ENCODE peak calls at places on chromosomes 2 and 18, in four cellular contexts. B is A549, K is transverse colon, R is sigmoid colon. E is an unnamed sample.

GRCh38 chr2:18243831-18244230 is 316.6 kb downstream of the RDH14 start:
- DNase-seq in B (no peak), K (no peak), R (no peak), E (no peak)

GRCh38 chr2:229417176-229417575 is 146.1 kb upstream of the PID1 start:
- DNase-seq in B (no peak), K (no peak), R (no peak), E (no peak)

GRCh38 chr2:82120120-82120519 is 1815.6 kb upstream of the LRRTM1 start:
- DNase-seq in B (no peak), K (no peak), R (no peak), E (no peak)

GRCh38 chr2:106076941-106077340 is 117.2 kb downstream of the UXS1 start:
- DNase-seq in B (no peak), K (no peak), R (no peak), E (no peak)

GRCh38 chr2:153133716-153134115 is 344.8 kb downstream of the RPRM start:
- DNase-seq in B (no peak), K (no peak), R (no peak), E (no peak)

GRCh38 chr2:134260726-134261125 is 6.9 kb downstream of the MGAT5 start:
- DNase-seq in B (no peak), K (no peak), R (no peak), E (no peak)

GRCh38 chr18:34783485-34783884 is 73.4 kb downstream of the DTNA start:
- DNase-seq in B (no peak), K (no peak), R (no peak), E (no peak)

GRCh38 chr2:33363599-33364300 is 112.7 kb upstream of the RASGRP3 start:
- DNase-seq in B (no peak), K (no peak), R (no peak), E (no peak)

GRCh38 chr2:43098065-43098464 is 128.3 kb downstream of the ZFP36L2 start:
- DNase-seq in B (no peak), K (no peak), R (peak; percentile 47), E (no peak)

GRCh38 chr2:127165539-127165935 is 54.6 kb downstream of the CYP27C1 start:
- DNase-seq in B (no peak), K (no peak), R (peak; percentile 49), E (no peak)

GRCh38 chr2:216562689-216563435 is 64.2 kb downstream of the RPL37A start:
- DNase-seq in B (no peak), K (no peak), R (no peak), E (no peak)

GRCh38 chr2:237209046-237209375 is 123.3 kb downstream of the COPS8 start:
- DNase-seq in B (no peak), K (no peak), R (no peak), E (no peak)

GRCh38 chr18:76487782-76488181 is 7.3 kb downstream of the ZNF516 start:
- DNase-seq in B (no peak), K (no peak), R (no peak), E (no peak)

GRCh38 chr2:217092710-217093379 is 233.0 kb upstream of the TNP1 start:
- DNase-seq in B (no peak), K (no peak), R (no peak), E (peak; percentile 61)

GRCh38 chr2:96374211-96374951 is 38.8 kb downstream of the NCAPH start:
- DNase-seq in B (no peak), K (peak; percentile 36), R (no peak), E (peak; percentile 83)

GRCh38 chr2:1687254-1687653 is 57.1 kb downstream of the PXDN start:
- DNase-seq in B (no peak), K (no peak), R (no peak), E (no peak)

GRCh38 chr2:190607014-190607597 is 41.8 kb upstream of the NAB1 start:
- DNase-seq in B (no peak), K (no peak), R (no peak), E (no peak)

GRCh38 chr2:36963106-36963505 is 3.2 kb downstream of the STRN start:
- DNase-seq in B (no peak), K (no peak), R (no peak), E (no peak)
- H3K27ac ChIP-seq in B (no peak overlapping the region), K (no peak overlapping the region), R (no peak overlapping the region), E (no peak overlapping the region)

DNA sequence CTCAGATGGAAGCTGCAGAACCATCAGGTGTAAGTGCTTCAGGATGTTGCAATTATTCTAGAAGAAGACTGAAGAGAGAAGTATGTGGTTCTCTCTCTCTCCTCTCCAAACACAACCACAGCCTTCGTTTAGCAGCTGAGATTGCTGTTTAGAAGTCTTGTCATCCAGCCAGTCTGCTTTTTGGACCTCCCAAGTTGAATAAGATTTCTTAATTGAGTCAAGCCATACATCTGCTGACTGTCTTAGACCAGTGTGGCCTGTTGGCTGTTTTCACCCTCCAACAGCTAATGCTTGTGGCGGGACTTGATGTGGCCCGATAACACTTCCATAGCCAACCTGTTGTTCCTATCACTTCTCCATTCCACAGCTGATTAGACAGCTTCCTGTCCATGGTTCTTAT is 91.3 kb upstream of the TMEM17 start:
- DNase-seq in B (no peak), K (no peak), R (no peak), E (no peak)
- TF ChIP-seq EP300 in B (no peak), K (no peak), R (no peak), E (no peak)

DNA sequence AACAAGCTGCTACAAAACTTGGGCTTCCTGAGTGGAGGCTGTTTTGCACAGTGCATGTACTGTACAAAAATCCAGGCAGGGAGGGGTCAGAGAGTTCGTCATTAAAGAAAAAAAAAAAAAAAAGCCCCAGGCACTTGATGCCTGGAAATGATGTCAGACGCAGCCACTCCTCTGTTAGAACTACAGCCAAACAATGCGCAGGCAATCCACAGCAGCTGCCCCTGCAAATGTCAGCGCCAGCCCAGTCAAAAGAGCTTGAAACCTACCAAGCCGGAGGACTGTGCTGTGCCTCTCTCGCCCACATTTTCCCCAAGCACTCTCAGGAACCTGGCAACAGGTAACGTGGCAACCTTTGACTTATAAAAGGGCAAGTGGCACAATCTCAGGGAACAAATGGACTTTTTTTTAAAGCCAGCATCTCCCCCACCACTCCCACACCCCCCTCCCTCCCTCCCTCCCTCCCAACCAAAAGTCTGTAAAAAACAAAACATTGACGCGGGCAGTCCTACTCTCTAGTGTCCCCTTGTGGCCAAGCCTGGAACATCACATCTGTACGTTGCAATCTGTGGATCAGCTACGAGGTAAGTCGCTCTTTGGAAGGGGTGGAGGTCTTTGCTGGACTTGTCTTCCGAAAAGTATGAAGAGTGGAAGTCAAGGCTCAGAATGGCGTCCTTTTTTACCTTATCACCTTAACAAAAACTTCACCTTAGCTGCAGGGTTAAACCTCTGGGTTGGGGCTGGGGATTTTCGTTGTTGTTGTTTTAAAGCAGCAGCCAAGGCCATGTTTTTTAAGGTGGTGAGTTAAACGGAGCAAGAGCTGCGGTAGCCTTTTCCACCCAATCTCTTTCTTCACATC is 144.2 kb downstream of the TGIF1 start:
- DNase-seq in B (peak; percentile 81), K (peak; percentile 92), R (peak; percentile 95), E (peak; percentile 90)
- H3K4me1 ChIP-seq in B (peaks cover 75% of the 10 kb centered on the region), K (peaks cover 22% of the 10 kb centered on the region), R (peaks cover 53% of the 10 kb centered on the region), E (peaks cover 33% of the 10 kb centered on the region)

GRCh38 chr2:53945538-53945937 is 25.3 kb downstream of the PSME4 start:
- DNase-seq in B (no peak), K (no peak), R (no peak), E (no peak)
- H3K27ac ChIP-seq in B (no peak overlapping the region), K (no peak overlapping the region), R (no peak overlapping the region), E (no peak overlapping the region)

DNA sequence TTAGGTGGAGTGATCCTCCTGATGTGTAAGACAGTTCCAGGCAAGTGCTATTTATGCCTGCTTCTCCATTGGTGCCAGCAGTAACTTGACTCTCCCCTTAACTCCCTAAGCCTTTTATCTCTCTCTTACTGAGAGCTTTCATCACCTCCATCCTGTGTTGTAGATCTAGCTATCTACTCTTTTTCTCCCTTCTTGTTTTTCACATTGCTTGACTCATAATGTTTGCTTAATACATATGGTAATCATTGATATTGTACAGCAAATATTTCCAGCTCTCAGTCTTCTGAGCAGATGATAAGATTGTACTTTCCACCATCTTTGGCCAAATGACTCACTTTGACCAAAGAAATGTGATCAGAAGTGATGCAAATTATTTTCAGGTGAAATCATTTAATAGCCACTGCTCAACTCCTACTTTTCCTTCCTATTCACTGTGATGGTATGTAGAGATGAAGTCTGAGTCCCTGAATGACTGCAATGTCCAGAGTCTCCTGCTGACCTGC is 165.0 kb downstream of the PLCL1 start:
- DNase-seq in B (no peak), K (no peak), R (no peak), E (no peak)
- TF ChIP-seq EP300 in B (no peak), K (no peak), R (no peak), E (no peak)

GRCh38 chr18:62717059-62717849 is 1.9 kb downstream of the PHLPP1 start:
- DNase-seq in B (peak; percentile 4), K (peak; percentile 69), R (no peak), E (peak; percentile 52)
- H3K4me1 ChIP-seq in B (peaks cover 47% of the 10 kb centered on the region), K (peaks cover 6% of the 10 kb centered on the region), R (peaks cover 39% of the 10 kb centered on the region), E (no peaks in the 10 kb centered on the region)

DNA sequence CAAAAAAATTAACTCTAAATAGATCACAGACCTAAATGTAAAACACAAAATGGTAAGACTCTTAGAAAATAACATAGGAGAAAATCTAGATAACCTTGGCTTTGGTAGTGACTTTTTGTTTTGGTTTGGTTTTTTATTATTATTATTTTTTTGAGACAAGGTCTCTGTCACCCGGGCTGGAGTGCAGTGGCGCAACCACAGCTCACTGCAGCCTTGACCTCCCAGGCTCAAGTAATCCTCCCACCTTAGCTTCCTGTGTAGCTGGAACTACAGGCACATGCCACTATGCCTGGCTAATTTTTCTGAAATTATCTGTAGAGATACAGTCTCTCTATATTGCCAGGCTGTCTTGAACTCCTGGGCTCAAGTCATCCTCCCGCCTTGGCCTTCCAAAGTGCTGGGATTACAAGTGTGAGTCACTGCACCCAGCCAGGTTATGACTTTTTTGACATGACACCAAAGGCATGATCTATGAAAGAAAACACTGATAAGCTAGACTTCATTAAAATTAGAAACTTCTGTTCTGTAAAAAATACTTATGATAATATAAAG is 88.0 kb downstream of the HNRNPLL start:
- DNase-seq in B (no peak), K (no peak), R (no peak), E (no peak)
- H3K27ac ChIP-seq in B (no peak overlapping the region), K (peak overlapping the region; percentile 81), R (peak overlapping the region; percentile 84), E (peak overlapping the region; percentile 73)

E was measured in stomach.